ENCODE peak calls at places on chromosomes 12 and 14, in seven cellular contexts. One of them, this sample, is unnamed.

GRCh38 chr14:101246894-101247853 is 314.1 kb upstream of the DIO3 start:
- DNase-seq in naive thymus-derived CD4-positive, alpha-beta T cell: no peak
- DNase-seq in effector memory CD4-positive, alpha-beta T cell: no peak
- DNase-seq in suprapubic skin: peak
- DNase-seq in stomach: peak
- DNase-seq in Panc1: no peak
- DNase-seq in lung: no peak
- DNase-seq in this sample: no peak

GRCh38 chr12:11812558-11813421 is 163.3 kb downstream of the ETV6 start:
- DNase-seq in naive thymus-derived CD4-positive, alpha-beta T cell: no peak
- DNase-seq in effector memory CD4-positive, alpha-beta T cell: no peak
- DNase-seq in suprapubic skin: no peak
- DNase-seq in stomach: no peak
- DNase-seq in Panc1: no peak
- DNase-seq in lung: no peak
- DNase-seq in this sample: no peak

GRCh38 chr14:59905193-59905592 is 14.8 kb upstream of the LRRC9 start:
- DNase-seq in naive thymus-derived CD4-positive, alpha-beta T cell: no peak
- DNase-seq in effector memory CD4-positive, alpha-beta T cell: no peak
- DNase-seq in suprapubic skin: no peak
- DNase-seq in stomach: no peak
- DNase-seq in Panc1: no peak
- DNase-seq in lung: no peak
- DNase-seq in this sample: no peak

GRCh38 chr12:6959376-6960290 is 8.5 kb downstream of the PTPN6 start:
- DNase-seq in naive thymus-derived CD4-positive, alpha-beta T cell: no peak
- DNase-seq in effector memory CD4-positive, alpha-beta T cell: no peak
- DNase-seq in suprapubic skin: peak
- DNase-seq in stomach: no peak
- DNase-seq in Panc1: no peak
- DNase-seq in lung: no peak
- DNase-seq in this sample: no peak

GRCh38 chr12:107515446-107515958 is 170.1 kb upstream of the PWP1 start:
- DNase-seq in naive thymus-derived CD4-positive, alpha-beta T cell: no peak
- DNase-seq in effector memory CD4-positive, alpha-beta T cell: no peak
- DNase-seq in suprapubic skin: peak
- DNase-seq in stomach: no peak
- DNase-seq in Panc1: no peak
- DNase-seq in lung: peak
- DNase-seq in this sample: peak

GRCh38 chr12:85872497-85873091 is 1.5 kb upstream of the NTS start:
- DNase-seq in naive thymus-derived CD4-positive, alpha-beta T cell: no peak
- DNase-seq in effector memory CD4-positive, alpha-beta T cell: no peak
- DNase-seq in suprapubic skin: no peak
- DNase-seq in stomach: no peak
- DNase-seq in Panc1: peak
- DNase-seq in lung: no peak
- DNase-seq in this sample: no peak

GRCh38 chr12:111404362-111405148 is 1.2 kb upstream of the SH2B3 start:
- DNase-seq in naive thymus-derived CD4-positive, alpha-beta T cell: peak
- DNase-seq in effector memory CD4-positive, alpha-beta T cell: no peak
- DNase-seq in suprapubic skin: no peak
- DNase-seq in stomach: no peak
- DNase-seq in Panc1: no peak
- DNase-seq in lung: peak
- DNase-seq in this sample: no peak

GRCh38 chr14:55605793-55606192 is 25.8 kb downstream of the KTN1 start:
- DNase-seq in naive thymus-derived CD4-positive, alpha-beta T cell: no peak
- DNase-seq in effector memory CD4-positive, alpha-beta T cell: no peak
- DNase-seq in suprapubic skin: no peak
- DNase-seq in stomach: no peak
- DNase-seq in Panc1: no peak
- DNase-seq in lung: no peak
- DNase-seq in this sample: no peak

GRCh38 chr12:68122236-68122920 is 37.2 kb downstream of the IFNG start:
- DNase-seq in naive thymus-derived CD4-positive, alpha-beta T cell: no peak
- DNase-seq in effector memory CD4-positive, alpha-beta T cell: no peak
- DNase-seq in suprapubic skin: no peak
- DNase-seq in stomach: no peak
- DNase-seq in Panc1: no peak
- DNase-seq in lung: no peak
- DNase-seq in this sample: no peak

GRCh38 chr12:10716704-10717315 is 6.3 kb downstream of the YBX3 start:
- DNase-seq in naive thymus-derived CD4-positive, alpha-beta T cell: no peak
- DNase-seq in effector memory CD4-positive, alpha-beta T cell: no peak
- DNase-seq in suprapubic skin: peak
- DNase-seq in stomach: peak
- DNase-seq in Panc1: no peak
- DNase-seq in lung: peak
- DNase-seq in this sample: peak

GRCh38 chr12:50772877-50773276 is 9.0 kb downstream of the ATF1 start:
- DNase-seq in naive thymus-derived CD4-positive, alpha-beta T cell: no peak
- DNase-seq in effector memory CD4-positive, alpha-beta T cell: no peak
- DNase-seq in suprapubic skin: no peak
- DNase-seq in stomach: no peak
- DNase-seq in Panc1: no peak
- DNase-seq in lung: no peak
- DNase-seq in this sample: no peak

GRCh38 chr12:50778663-50779590 is 15.0 kb downstream of the ATF1 start:
- DNase-seq in naive thymus-derived CD4-positive, alpha-beta T cell: no peak
- DNase-seq in effector memory CD4-positive, alpha-beta T cell: no peak
- DNase-seq in suprapubic skin: no peak
- DNase-seq in stomach: no peak
- DNase-seq in Panc1: no peak
- DNase-seq in lung: no peak
- DNase-seq in this sample: no peak

GRCh38 chr12:50772470-50772869 is 8.6 kb downstream of the ATF1 start:
- DNase-seq in naive thymus-derived CD4-positive, alpha-beta T cell: no peak
- DNase-seq in effector memory CD4-positive, alpha-beta T cell: no peak
- DNase-seq in suprapubic skin: no peak
- DNase-seq in stomach: no peak
- DNase-seq in Panc1: no peak
- DNase-seq in lung: no peak
- DNase-seq in this sample: no peak

GRCh38 chr12:50780016-50780415 is 16.1 kb downstream of the ATF1 start:
- DNase-seq in naive thymus-derived CD4-positive, alpha-beta T cell: no peak
- DNase-seq in effector memory CD4-positive, alpha-beta T cell: no peak
- DNase-seq in suprapubic skin: no peak
- DNase-seq in stomach: no peak
- DNase-seq in Panc1: no peak
- DNase-seq in lung: no peak
- DNase-seq in this sample: no peak

GRCh38 chr12:50776749-50777728 is 13.1 kb downstream of the ATF1 start:
- DNase-seq in naive thymus-derived CD4-positive, alpha-beta T cell: no peak
- DNase-seq in effector memory CD4-positive, alpha-beta T cell: no peak
- DNase-seq in suprapubic skin: no peak
- DNase-seq in stomach: no peak
- DNase-seq in Panc1: no peak
- DNase-seq in lung: no peak
- DNase-seq in this sample: no peak
- H3K27ac ChIP-seq in naive thymus-derived CD4-positive, alpha-beta T cell: no peak
- H3K27ac ChIP-seq in effector memory CD4-positive, alpha-beta T cell: no peak
- H3K27ac ChIP-seq in suprapubic skin: no peak
- H3K27ac ChIP-seq in stomach: no peak
- H3K27ac ChIP-seq in Panc1: no peak
- H3K27ac ChIP-seq in lung: no peak
- H3K27ac ChIP-seq in this sample: no peak

GRCh38 chr12:120580787-120581723 is at the start of gene POP5:
- DNase-seq in naive thymus-derived CD4-positive, alpha-beta T cell: peak
- DNase-seq in effector memory CD4-positive, alpha-beta T cell: peak
- DNase-seq in suprapubic skin: peak
- DNase-seq in stomach: peak
- DNase-seq in Panc1: peak
- DNase-seq in lung: peak
- DNase-seq in this sample: peak

GRCh38 chr12:120579179-120579578 is 2.0 kb downstream of the POP5 start:
- DNase-seq in naive thymus-derived CD4-positive, alpha-beta T cell: no peak
- DNase-seq in effector memory CD4-positive, alpha-beta T cell: no peak
- DNase-seq in suprapubic skin: no peak
- DNase-seq in stomach: no peak
- DNase-seq in Panc1: no peak
- DNase-seq in lung: no peak
- DNase-seq in this sample: no peak

GRCh38 chr12:120584343-120585149 is 3.3 kb upstream of the POP5 start:
- DNase-seq in naive thymus-derived CD4-positive, alpha-beta T cell: peak
- DNase-seq in effector memory CD4-positive, alpha-beta T cell: peak
- DNase-seq in suprapubic skin: peak
- DNase-seq in stomach: peak
- DNase-seq in Panc1: no peak
- DNase-seq in lung: peak
- DNase-seq in this sample: no peak

GRCh38 chr12:120583478-120584030 is 2.4 kb upstream of the POP5 start:
- DNase-seq in naive thymus-derived CD4-positive, alpha-beta T cell: peak
- DNase-seq in effector memory CD4-positive, alpha-beta T cell: peak
- DNase-seq in suprapubic skin: peak
- DNase-seq in stomach: peak
- DNase-seq in Panc1: peak
- DNase-seq in lung: peak
- DNase-seq in this sample: no peak

GRCh38 chr12:120581998-120582397 is 796 bp upstream of the POP5 start:
- DNase-seq in naive thymus-derived CD4-positive, alpha-beta T cell: peak
- DNase-seq in effector memory CD4-positive, alpha-beta T cell: no peak
- DNase-seq in suprapubic skin: no peak
- DNase-seq in stomach: no peak
- DNase-seq in Panc1: no peak
- DNase-seq in lung: no peak
- DNase-seq in this sample: no peak
- H3K27ac ChIP-seq in naive thymus-derived CD4-positive, alpha-beta T cell: peak
- H3K27ac ChIP-seq in effector memory CD4-positive, alpha-beta T cell: peak
- H3K27ac ChIP-seq in suprapubic skin: no peak
- H3K27ac ChIP-seq in stomach: peak
- H3K27ac ChIP-seq in Panc1: peak
- H3K27ac ChIP-seq in lung: no peak
- H3K27ac ChIP-seq in this sample: no peak

DNA sequence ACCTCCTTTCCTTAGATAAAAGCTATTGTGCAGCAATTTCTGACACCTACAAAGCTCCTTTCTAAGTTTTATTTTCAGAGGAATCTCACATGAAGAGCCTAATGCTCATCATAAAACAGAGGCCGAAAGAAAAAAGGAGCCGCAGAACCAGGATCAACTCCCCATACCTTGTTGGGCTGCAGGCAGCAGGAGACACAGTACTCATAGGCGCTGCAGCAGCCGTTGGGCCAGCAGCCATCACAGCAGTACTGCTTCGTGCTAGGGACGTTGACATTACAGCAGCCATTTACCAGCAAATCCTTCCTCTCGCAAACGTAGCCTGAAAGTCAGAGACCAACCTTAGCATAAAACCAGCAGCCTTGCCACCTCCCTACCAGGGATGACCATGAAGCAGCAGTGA is 17.7 kb downstream of the SPRING1 start:
- DNase-seq in naive thymus-derived CD4-positive, alpha-beta T cell: no peak
- DNase-seq in effector memory CD4-positive, alpha-beta T cell: no peak
- DNase-seq in suprapubic skin: no peak
- DNase-seq in stomach: no peak
- DNase-seq in Panc1: no peak
- DNase-seq in lung: no peak
- DNase-seq in this sample: no peak
- H3K27ac ChIP-seq in naive thymus-derived CD4-positive, alpha-beta T cell: no peak
- H3K27ac ChIP-seq in effector memory CD4-positive, alpha-beta T cell: no peak
- H3K27ac ChIP-seq in suprapubic skin: no peak
- H3K27ac ChIP-seq in stomach: no peak
- H3K27ac ChIP-seq in Panc1: no peak
- H3K27ac ChIP-seq in lung: no peak
- H3K27ac ChIP-seq in this sample: no peak

DNA sequence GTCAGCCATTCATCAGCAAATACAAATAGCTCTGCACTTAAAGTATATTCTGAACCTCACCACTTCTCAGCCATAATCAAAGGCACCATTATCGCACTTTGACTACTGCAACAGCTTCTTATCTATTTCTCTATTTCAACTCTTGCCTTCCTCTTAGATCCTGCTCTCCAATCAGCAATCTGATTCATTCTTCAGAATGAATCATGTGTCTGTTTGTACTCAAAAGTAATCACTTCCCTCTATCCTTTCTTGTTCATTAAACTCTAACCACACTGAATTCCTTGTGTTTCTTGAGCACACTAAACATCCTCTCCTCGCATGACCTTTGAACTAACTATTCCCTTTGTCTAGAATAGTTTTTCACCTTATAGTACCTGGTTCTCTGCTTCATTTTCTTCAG is 12.8 kb upstream of the OR4E1 start:
- DNase-seq in naive thymus-derived CD4-positive, alpha-beta T cell: no peak
- DNase-seq in effector memory CD4-positive, alpha-beta T cell: no peak
- DNase-seq in suprapubic skin: no peak
- DNase-seq in stomach: no peak
- DNase-seq in Panc1: no peak
- DNase-seq in lung: no peak
- DNase-seq in this sample: no peak
- H3K27ac ChIP-seq in naive thymus-derived CD4-positive, alpha-beta T cell: no peak
- H3K27ac ChIP-seq in effector memory CD4-positive, alpha-beta T cell: no peak
- H3K27ac ChIP-seq in suprapubic skin: no peak
- H3K27ac ChIP-seq in stomach: no peak
- H3K27ac ChIP-seq in Panc1: no peak
- H3K27ac ChIP-seq in lung: no peak
- H3K27ac ChIP-seq in this sample: no peak

This sample was measured in thoracic aorta.